ENCODE peak calls at places on chromosome 22, in ten cellular contexts. H is left ventricle myocardium inferior; S is neural progenitor cell; W is Peyer's patch; I is effector memory CD4-positive, alpha-beta T cell; Y is cardiac muscle cell; U is trophoblast cell; P is esophagus muscularis mucosa; M is CD8-positive, alpha-beta T cell; K is right lobe of liver. R is an unnamed sample. For H3K36me3, the result is how much of the 10 kb centered on the place peaks cover.

GRCh38 chr22:38504731-38505594 is 1.1 kb downstream of the DDX17 start:
- DNase-seq in H (peak), S (peak), W (peak), I (peak), Y (peak), U (no peak), P (no peak), M (peak), K (peak), R (no peak)

GRCh38 chr22:27853404-27853803 is 51.8 kb upstream of the MN1 start:
- DNase-seq in H (no peak), S (no peak), W (no peak), I (no peak), Y (peak), U (no peak), P (peak), M (no peak), K (no peak), R (no peak)

GRCh38 chr22:47710135-47710534 is 947.7 kb downstream of the TBC1D22A start:
- DNase-seq in H (no peak), S (no peak), W (no peak), I (no peak), Y (no peak), U (no peak), P (no peak), M (no peak), K (no peak), R (no peak)

GRCh38 chr22:23218867-23219251 is 38.5 kb downstream of the BCR start:
- DNase-seq in H (peak), S (peak), W (peak), I (no peak), Y (peak), U (no peak), P (no peak), M (no peak), K (peak), R (no peak)

GRCh38 chr22:37803195-37803635 is 4.5 kb upstream of the GCAT start:
- DNase-seq in H (no peak), S (peak), W (no peak), I (no peak), Y (no peak), U (no peak), P (no peak), M (no peak), K (no peak), R (no peak)

GRCh38 chr22:23431337-23432072 is 148.6 kb downstream of the IGLL1 start:
- DNase-seq in H (no peak), S (peak), W (no peak), I (no peak), Y (peak), U (no peak), P (no peak), M (no peak), K (no peak), R (no peak)

GRCh38 chr22:28497188-28497587 is 182.5 kb downstream of the TTC28 start:
- DNase-seq in H (no peak), S (no peak), W (no peak), I (no peak), Y (no peak), U (no peak), P (no peak), M (no peak), K (no peak), R (no peak)

GRCh38 chr22:50542416-50542927 is 3.2 kb upstream of the KLHDC7B start:
- DNase-seq in H (no peak), S (no peak), W (no peak), I (no peak), Y (no peak), U (no peak), P (no peak), M (no peak), K (no peak), R (no peak)

GRCh38 chr22:46974077-46974476 is 211.6 kb downstream of the TBC1D22A start:
- DNase-seq in H (no peak), S (no peak), W (no peak), I (no peak), Y (no peak), U (no peak), P (no peak), M (no peak), K (no peak), R (no peak)

GRCh38 chr22:44151661-44152060 is 29.1 kb upstream of the PARVG start:
- DNase-seq in H (no peak), S (no peak), W (no peak), I (no peak), Y (peak), U (no peak), P (no peak), M (no peak), K (no peak), R (no peak)

GRCh38 chr22:38203855-38204497 is 2.2 kb downstream of the MAFF start:
- DNase-seq in H (no peak), S (no peak), W (no peak), I (no peak), Y (no peak), U (no peak), P (no peak), M (no peak), K (no peak), R (no peak)

GRCh38 chr22:31139866-31140716 is at the start of gene PLA2G3:
- DNase-seq in H (no peak), S (peak), W (no peak), I (no peak), Y (peak), U (no peak), P (no peak), M (no peak), K (no peak), R (no peak)

GRCh38 chr22:44805663-44806062 is 53.3 kb downstream of the ARHGAP8 start:
- DNase-seq in H (no peak), S (no peak), W (no peak), I (no peak), Y (no peak), U (no peak), P (no peak), M (no peak), K (no peak), R (no peak)

GRCh38 chr22:44133161-44133560 is 47.6 kb upstream of the PARVG start:
- DNase-seq in H (no peak), S (no peak), W (no peak), I (no peak), Y (no peak), U (no peak), P (no peak), M (no peak), K (no peak), R (no peak)

GRCh38 chr22:50112151-50113118 is 22.6 kb downstream of the MOV10L1 start:
- DNase-seq in H (no peak), S (no peak), W (no peak), I (no peak), Y (peak), U (no peak), P (no peak), M (no peak), K (peak), R (no peak)

GRCh38 chr22:49045276-49045675 is 782.4 kb downstream of the BRD1 start:
- DNase-seq in H (no peak), S (no peak), W (no peak), I (no peak), Y (no peak), U (no peak), P (no peak), M (no peak), K (no peak), R (no peak)

GRCh38 chr22:49956914-49957825 is 3.4 kb upstream of the PIM3 start:
- DNase-seq in H (peak), S (no peak), W (no peak), I (no peak), Y (no peak), U (no peak), P (no peak), M (no peak), K (peak), R (no peak)

GRCh38 chr22:18056161-18056666 is 21.6 kb upstream of the PEX26 start:
- DNase-seq in H (no peak), S (no peak), W (peak), I (no peak), Y (no peak), U (no peak), P (no peak), M (no peak), K (no peak), R (no peak)

GRCh38 chr22:28180804-28181203 is 261.7 kb upstream of the PITPNB start:
- DNase-seq in H (no peak), S (no peak), W (no peak), I (no peak), Y (no peak), U (no peak), P (no peak), M (no peak), K (no peak), R (no peak)

GRCh38 chr22:45993841-45994240 is 16.9 kb upstream of the WNT7B start:
- DNase-seq in H (no peak), S (no peak), W (no peak), I (no peak), Y (no peak), U (no peak), P (no peak), M (no peak), K (no peak), R (no peak)

GRCh38 chr22:40361100-40361499 is 9.3 kb upstream of the SGSM3 start:
- DNase-seq in H (no peak), S (no peak), W (no peak), I (no peak), Y (no peak), U (no peak), P (no peak), M (no peak), K (no peak), R (no peak)
- H3K36me3 ChIP-seq in H (half or more), S (under half), W (half or more), I (half or more), Y (half or more), U (under half), P (half or more), M (half or more), K (half or more), R (under half)

GRCh38 chr22:25922141-25922540 is 180.2 kb downstream of the MYO18B start:
- DNase-seq in H (no peak), S (no peak), W (no peak), I (no peak), Y (no peak), U (no peak), P (no peak), M (no peak), K (no peak), R (no peak)
- H3K36me3 ChIP-seq in H (under half), S (under half), W (under half), I (under half), Y (under half), U (under half), P (under half), M (under half), K (under half), R (under half)

GRCh38 chr22:29813126-29813525 is 24.9 kb downstream of the ASCC2 start:
- DNase-seq in H (no peak), S (no peak), W (no peak), I (no peak), Y (no peak), U (no peak), P (no peak), M (no peak), K (peak), R (no peak)
- H3K36me3 ChIP-seq in H (half or more), S (under half), W (half or more), I (half or more), Y (under half), U (under half), P (under half), M (half or more), K (under half), R (under half)

DNA sequence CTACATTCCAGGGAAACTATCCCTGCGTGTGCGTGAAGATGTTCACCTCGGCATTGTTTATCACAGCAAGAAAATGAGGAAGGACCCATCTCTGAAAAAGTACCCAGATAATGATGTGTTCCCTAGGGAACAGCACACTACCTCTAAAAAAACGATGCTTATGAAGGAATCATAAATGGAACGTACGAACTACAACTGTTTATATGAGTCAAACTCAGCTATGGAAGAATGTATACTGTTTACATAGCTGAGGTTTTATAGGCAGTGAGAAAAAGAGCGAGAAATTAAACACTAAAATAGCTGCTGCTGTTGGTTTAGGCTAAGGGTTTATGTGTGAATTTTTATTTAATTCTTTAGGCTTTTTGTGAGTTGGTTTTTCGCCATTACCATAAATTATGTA is 48.9 kb downstream of the APOL1 start:
- DNase-seq in H (no peak), S (no peak), W (no peak), I (no peak), Y (no peak), U (no peak), P (no peak), M (no peak), K (no peak), R (no peak)
- H3K36me3 ChIP-seq in H (half or more), S (under half), W (half or more), I (half or more), Y (half or more), U (half or more), P (half or more), M (half or more), K (half or more), R (under half)

GRCh38 chr22:40308999-40309578 is 37.2 kb upstream of the ADSL start:
- DNase-seq in H (no peak), S (no peak), W (no peak), I (no peak), Y (no peak), U (no peak), P (no peak), M (no peak), K (no peak), R (no peak)
- H3K36me3 ChIP-seq in H (half or more), S (under half), W (half or more), I (half or more), Y (half or more), U (under half), P (under half), M (half or more), K (half or more), R (under half)

DNA sequence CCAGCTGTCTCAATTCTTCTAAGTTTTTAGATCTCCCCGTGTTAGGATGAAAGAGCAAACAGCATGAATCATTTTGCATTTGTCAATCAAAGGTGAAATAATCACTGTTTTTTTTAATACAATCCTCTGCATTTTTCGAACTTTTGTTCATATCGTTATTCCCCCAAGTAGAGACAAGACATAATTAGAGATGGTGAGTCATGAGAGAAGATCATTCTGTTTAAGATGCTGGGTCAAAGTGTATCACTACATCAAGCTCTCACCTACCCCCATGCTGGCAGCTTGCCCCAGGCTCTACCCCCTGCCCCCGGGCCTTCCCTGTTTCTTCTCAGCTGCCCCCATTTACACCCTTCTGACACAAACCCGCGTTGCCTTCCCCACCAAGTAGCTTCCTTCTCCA is 30.5 kb upstream of the MYO18B start:
- DNase-seq in H (no peak), S (no peak), W (no peak), I (no peak), Y (no peak), U (peak), P (no peak), M (no peak), K (no peak), R (no peak)
- H3K36me3 ChIP-seq in H (under half), S (under half), W (under half), I (under half), Y (under half), U (under half), P (under half), M (under half), K (under half), R (under half)

GRCh38 chr22:20111045-20111688 is 4.7 kb upstream of the RANBP1 start:
- DNase-seq in H (peak), S (peak), W (no peak), I (no peak), Y (peak), U (peak), P (no peak), M (no peak), K (peak), R (no peak)
- H3K36me3 ChIP-seq in H (half or more), S (under half), W (half or more), I (half or more), Y (under half), U (half or more), P (half or more), M (under half), K (half or more), R (under half)

DNA sequence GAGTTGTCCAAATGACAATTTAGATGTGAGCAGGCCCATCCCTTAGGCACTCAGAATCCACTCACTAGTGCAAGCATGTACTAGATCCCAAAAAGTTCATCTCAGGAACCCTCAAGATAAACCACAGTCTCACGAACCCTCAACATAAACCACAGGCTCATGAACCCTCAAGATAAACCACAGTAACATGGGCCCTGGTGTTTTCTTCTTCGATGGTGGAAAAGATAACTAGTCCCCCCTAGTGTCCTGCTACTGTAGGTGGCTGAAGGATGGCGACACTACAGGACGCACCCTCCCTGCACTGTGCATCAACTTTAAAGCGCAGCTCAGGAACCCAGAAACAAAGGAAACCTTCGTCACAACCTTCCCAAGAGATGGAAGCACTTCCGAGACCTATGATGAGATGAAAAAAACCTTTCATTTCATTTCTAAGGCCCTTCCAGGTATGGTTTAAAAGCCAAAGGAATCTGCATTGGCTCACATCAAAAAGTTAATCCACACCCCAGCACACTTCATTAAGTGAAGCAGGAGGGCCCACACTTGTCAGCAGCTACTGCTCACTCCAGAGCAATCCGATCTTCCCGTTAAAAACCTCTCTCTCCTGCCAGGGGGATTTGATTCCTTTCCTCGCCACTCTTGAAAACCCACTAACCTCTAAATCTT is 2.4 kb downstream of the LARGE1 start:
- DNase-seq in H (no peak), S (peak), W (no peak), I (no peak), Y (no peak), U (no peak), P (no peak), M (no peak), K (no peak), R (no peak)
- H3K36me3 ChIP-seq in H (under half), S (under half), W (under half), I (under half), Y (under half), U (under half), P (under half), M (under half), K (under half), R (under half)

DNA sequence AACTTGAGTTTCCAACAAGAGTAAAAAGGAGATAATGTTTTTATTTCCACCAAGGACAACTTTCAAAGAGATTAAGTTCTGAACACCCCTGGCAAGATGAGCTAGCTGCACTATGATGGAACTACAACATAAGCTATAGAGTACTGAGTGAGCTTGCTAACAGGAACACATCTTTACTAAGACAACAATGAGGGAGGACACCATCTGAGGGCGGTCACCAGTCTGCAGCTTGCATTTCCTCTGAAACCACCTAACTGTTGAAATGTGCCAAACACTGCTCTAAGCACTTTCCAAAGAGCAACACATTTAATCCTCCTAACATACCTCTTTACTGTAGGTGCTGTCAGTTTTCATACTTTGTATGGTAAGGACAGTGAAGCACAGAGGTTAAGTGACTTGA is 68.4 kb downstream of the TCF20 start:
- DNase-seq in H (no peak), S (no peak), W (no peak), I (peak), Y (no peak), U (no peak), P (no peak), M (no peak), K (no peak), R (no peak)
- H3K36me3 ChIP-seq in H (under half), S (under half), W (under half), I (under half), Y (under half), U (under half), P (under half), M (under half), K (under half), R (under half)

DNA sequence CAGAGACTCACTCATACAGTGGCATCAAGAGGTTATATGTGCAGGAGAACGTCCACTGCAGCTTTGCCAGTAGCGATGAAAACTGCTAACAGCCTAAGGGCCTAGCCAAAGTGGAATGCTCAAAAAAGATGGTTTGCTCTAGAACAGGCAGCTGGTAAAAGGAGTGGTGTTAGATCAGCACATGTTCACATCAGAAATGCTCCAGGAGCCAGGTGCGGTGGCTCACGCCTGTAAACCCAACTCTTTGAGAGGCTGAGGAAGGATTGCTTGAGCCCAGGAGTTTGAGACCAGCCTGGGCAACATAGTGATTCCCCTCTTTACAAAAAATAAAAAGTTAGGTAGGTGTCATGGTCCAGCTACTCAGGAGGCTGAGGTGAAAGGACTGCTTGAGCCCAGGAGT is 10.3 kb upstream of the TFIP11 start:
- DNase-seq in H (no peak), S (no peak), W (no peak), I (no peak), Y (no peak), U (no peak), P (no peak), M (no peak), K (no peak), R (no peak)
- H3K36me3 ChIP-seq in H (under half), S (under half), W (under half), I (under half), Y (under half), U (under half), P (under half), M (under half), K (under half), R (under half)

R was measured in Panc1.